ENCODE peak calls at places on chromosomes 1 and 21, in five cellular contexts. W is heart left ventricle, C is IMR-90, T is adrenal gland, K is ovary. I is an unnamed sample.
A peak's percentile ranks its signal among the peaks of the same experiment; 100 is the strongest.

GRCh38 chr1:243266231-243266630 is 10.4 kb downstream of the SDCCAG8 start:
- DNase-seq in K (no peak), W (no peak), T (no peak), C (no peak), I (no peak)

GRCh38 chr1:43622471-43622870 is 27.5 kb upstream of the KDM4A start:
- DNase-seq in T (no peak), C (peak; percentile 50), W (no peak), K (peak; percentile 71), I (no peak)

GRCh38 chr1:114286179-114286578 is 132.5 kb upstream of the SYT6 start:
- DNase-seq in C (peak; percentile 31), W (no peak), K (no peak), T (no peak), I (no peak)

GRCh38 chr1:72282271-72282656 is at the start of gene NEGR1:
- DNase-seq in W (peak; percentile 51), K (peak; percentile 73), C (peak; percentile 68), T (peak; percentile 48), I (peak; percentile 16)

GRCh38 chr1:7478142-7478796 is 292.8 kb upstream of the VAMP3 start:
- DNase-seq in C (peak; percentile 42), T (no peak), K (no peak), W (no peak), I (no peak)

GRCh38 chr21:44991538-44992483 is 52.0 kb downstream of the SLX9 start:
- DNase-seq in C (peak; percentile 87), W (no peak), T (no peak), K (peak; percentile 78), I (no peak)

GRCh38 chr1:75083848-75084514 is 50.2 kb upstream of the LHX8 start:
- DNase-seq in W (no peak), C (no peak), K (no peak), T (no peak), I (no peak)

GRCh38 chr1:193322218-193322617 is 135.8 kb upstream of the B3GALT2 start:
- DNase-seq in C (peak; percentile 84), T (no peak), K (no peak), W (no peak), I (no peak)

GRCh38 chr1:20223659-20224058 is 37.3 kb upstream of the PLA2G2C start:
- DNase-seq in C (no peak), K (no peak), W (no peak), T (peak; percentile 27), I (no peak)

GRCh38 chr1:119470377-119470776 is 36.6 kb upstream of the HSD3B1 start:
- DNase-seq in W (no peak), T (no peak), C (no peak), K (no peak), I (no peak)

GRCh38 chr1:229022595-229023350 is 248.1 kb upstream of the RAB4A start:
- DNase-seq in C (no peak), T (no peak), W (no peak), K (no peak), I (no peak)

GRCh38 chr1:56375184-56375837 is 204.1 kb downstream of the PLPP3 start:
- DNase-seq in K (no peak), T (no peak), C (peak; percentile 66), W (no peak), I (no peak)

GRCh38 chr1:43573066-43573799 is 42.5 kb downstream of the PTPRF start:
- DNase-seq in T (no peak), C (no peak), K (no peak), W (peak; percentile 33), I (no peak)

GRCh38 chr1:115506523-115507255 is 135.1 kb upstream of the VANGL1 start:
- DNase-seq in K (no peak), C (no peak), T (no peak), W (no peak), I (no peak)

GRCh38 chr1:115501476-115501875 is 140.3 kb upstream of the VANGL1 start:
- DNase-seq in C (peak; percentile 18), T (no peak), W (no peak), K (no peak), I (no peak)

GRCh38 chr1:115505157-115505571 is 136.6 kb upstream of the VANGL1 start:
- DNase-seq in T (no peak), K (no peak), W (no peak), C (peak; percentile 21), I (no peak)

GRCh38 chr1:115507916-115508315 is 133.9 kb upstream of the VANGL1 start:
- DNase-seq in C (no peak), T (no peak), W (no peak), K (no peak), I (no peak)

GRCh38 chr1:115507256-115507589 is 134.5 kb upstream of the VANGL1 start:
- DNase-seq in K (no peak), W (no peak), T (no peak), C (peak; percentile 63), I (no peak)
- TF ChIP-seq CTCF in K (peak; percentile 16), W (peak; percentile 11), T (no peak), C (peak; percentile 57), I (no peak)

DNA sequence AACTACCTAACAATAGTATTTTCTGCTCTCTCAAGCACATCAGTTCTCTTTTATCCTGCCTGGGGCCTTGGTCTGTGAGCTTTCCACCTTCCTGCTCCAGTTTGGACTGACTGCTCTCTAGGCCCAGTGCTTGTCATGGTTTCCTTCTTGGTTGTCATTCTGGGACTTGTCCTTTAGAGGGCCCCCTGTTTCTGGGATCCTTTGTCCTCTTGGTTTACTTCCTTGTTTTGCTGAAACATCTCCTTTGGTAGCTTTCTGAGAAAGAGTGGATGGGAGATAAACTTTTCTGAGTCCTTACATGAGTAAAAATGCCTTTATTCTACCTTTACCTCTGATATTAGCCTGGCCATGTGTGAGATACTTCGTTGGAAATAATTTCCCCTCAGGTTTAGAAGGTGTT is 4.7 kb downstream of the SLC1A7 start:
- DNase-seq in C (no peak), T (no peak), W (no peak), K (no peak), I (no peak)
- TF ChIP-seq CTCF in C (no peak), T (no peak), W (no peak), K (no peak), I (no peak)

GRCh38 chr1:154886281-154887036 is 16.4 kb upstream of the KCNN3 start:
- DNase-seq in T (no peak), W (no peak), K (no peak), C (no peak), I (no peak)

GRCh38 chr1:154880651-154881050 is 10.6 kb upstream of the KCNN3 start:
- DNase-seq in W (no peak), C (no peak), K (no peak), T (no peak), I (no peak)

GRCh38 chr1:154881820-154882535 is 11.9 kb upstream of the KCNN3 start:
- DNase-seq in K (no peak), T (no peak), C (no peak), W (no peak), I (no peak)

GRCh38 chr1:154884868-154885706 is 15.0 kb upstream of the KCNN3 start:
- DNase-seq in W (no peak), K (no peak), C (no peak), T (no peak), I (no peak)

GRCh38 chr1:154883919-154884867 is 14.1 kb upstream of the KCNN3 start:
- DNase-seq in C (no peak), T (peak; percentile 60), K (no peak), W (no peak), I (no peak)
- TF ChIP-seq CTCF in C (no peak), T (no peak), K (no peak), W (no peak), I (no peak)

GRCh38 chr1:152050886-152051764 is 14.3 kb upstream of the S100A11 start:
- DNase-seq in K (no peak), T (no peak), C (peak; percentile 25), W (no peak), I (no peak)
- TF ChIP-seq CTCF in K (no peak), T (no peak), C (no peak), W (no peak), I (no peak)

GRCh38 chr1:5481889-5482288 is 510.3 kb downstream of the NPHP4 start:
- DNase-seq in K (no peak), C (no peak), W (no peak), T (no peak), I (no peak)
- TF ChIP-seq CTCF in K (no peak), C (no peak), W (no peak), T (no peak), I (no peak)